ENCODE peak calls at places on chromosome 18, in six cellular contexts. One of them, this sample, is unnamed.

GRCh38 chr18:43587538-43588153 is 310.4 kb upstream of the SYT4 start:
- DNase-seq in ovary: no peak
- DNase-seq in PC-3: peak; percentile 34
- DNase-seq in hepatocyte: peak; percentile 61
- DNase-seq in endothelial cell of umbilical vein: peak; percentile 43
- DNase-seq in right cardiac atrium: no peak
- DNase-seq in this sample: peak; percentile 37

GRCh38 chr18:11752116-11752911 is 63.2 kb downstream of the GNAL start:
- DNase-seq in ovary: no peak
- DNase-seq in endothelial cell of umbilical vein: no peak
- DNase-seq in right cardiac atrium: no peak
- DNase-seq in hepatocyte: peak; percentile 41
- DNase-seq in PC-3: peak; percentile 41
- DNase-seq in this sample: no peak

GRCh38 chr18:45066210-45066609 is 385.5 kb downstream of the SETBP1 start:
- DNase-seq in ovary: no peak
- DNase-seq in right cardiac atrium: no peak
- DNase-seq in PC-3: no peak
- DNase-seq in hepatocyte: no peak
- DNase-seq in endothelial cell of umbilical vein: no peak
- DNase-seq in this sample: no peak

GRCh38 chr18:24659837-24660720 is 199.6 kb downstream of the HRH4 start:
- DNase-seq in PC-3: no peak
- DNase-seq in hepatocyte: no peak
- DNase-seq in ovary: peak; percentile 42
- DNase-seq in endothelial cell of umbilical vein: peak; percentile 33
- DNase-seq in right cardiac atrium: peak; percentile 80
- DNase-seq in this sample: peak; percentile 33

GRCh38 chr18:59460060-59460395 is 101.0 kb upstream of the LMAN1 start:
- DNase-seq in ovary: no peak
- DNase-seq in endothelial cell of umbilical vein: no peak
- DNase-seq in right cardiac atrium: no peak
- DNase-seq in PC-3: no peak
- DNase-seq in hepatocyte: no peak
- DNase-seq in this sample: no peak

GRCh38 chr18:11710578-11710977 is 21.5 kb downstream of the GNAL start:
- DNase-seq in ovary: no peak
- DNase-seq in hepatocyte: no peak
- DNase-seq in endothelial cell of umbilical vein: no peak
- DNase-seq in right cardiac atrium: no peak
- DNase-seq in PC-3: no peak
- DNase-seq in this sample: no peak

GRCh38 chr18:70491734-70492348 is 203.0 kb downstream of the SOCS6 start:
- DNase-seq in PC-3: peak; percentile 80
- DNase-seq in ovary: no peak
- DNase-seq in endothelial cell of umbilical vein: peak; percentile 47
- DNase-seq in hepatocyte: peak; percentile 67
- DNase-seq in right cardiac atrium: no peak
- DNase-seq in this sample: peak; percentile 67

GRCh38 chr18:68220458-68220857 is 494.4 kb downstream of the TMX3 start:
- DNase-seq in right cardiac atrium: no peak
- DNase-seq in ovary: no peak
- DNase-seq in hepatocyte: no peak
- DNase-seq in endothelial cell of umbilical vein: no peak
- DNase-seq in PC-3: no peak
- DNase-seq in this sample: no peak

GRCh38 chr18:29181151-29181901 is 1004.4 kb upstream of the CDH2 start:
- DNase-seq in right cardiac atrium: no peak
- DNase-seq in ovary: no peak
- DNase-seq in endothelial cell of umbilical vein: peak; percentile 71
- DNase-seq in hepatocyte: peak; percentile 51
- DNase-seq in PC-3: peak; percentile 78
- DNase-seq in this sample: peak; percentile 1

GRCh38 chr18:29840101-29840500 is 1202.4 kb downstream of the DSC3 start:
- DNase-seq in ovary: no peak
- DNase-seq in right cardiac atrium: no peak
- DNase-seq in endothelial cell of umbilical vein: no peak
- DNase-seq in PC-3: peak; percentile 79
- DNase-seq in hepatocyte: peak; percentile 23
- DNase-seq in this sample: no peak

GRCh38 chr18:12750076-12750707 is 47.4 kb downstream of the PSMG2 start:
- DNase-seq in hepatocyte: no peak
- DNase-seq in endothelial cell of umbilical vein: no peak
- DNase-seq in PC-3: no peak
- DNase-seq in right cardiac atrium: no peak
- DNase-seq in ovary: no peak
- DNase-seq in this sample: no peak

GRCh38 chr18:77597726-77598125 is 348.1 kb downstream of the GALR1 start:
- DNase-seq in hepatocyte: no peak
- DNase-seq in ovary: no peak
- DNase-seq in right cardiac atrium: no peak
- DNase-seq in endothelial cell of umbilical vein: no peak
- DNase-seq in PC-3: no peak
- DNase-seq in this sample: no peak
- H3K4me3 ChIP-seq in hepatocyte: no peak overlapping the region
- H3K4me3 ChIP-seq in ovary: no peak overlapping the region
- H3K4me3 ChIP-seq in right cardiac atrium: no peak overlapping the region
- H3K4me3 ChIP-seq in endothelial cell of umbilical vein: no peak overlapping the region
- H3K4me3 ChIP-seq in PC-3: no peak overlapping the region
- H3K4me3 ChIP-seq in this sample: no peak overlapping the region

GRCh38 chr18:48922203-48922800 is 28.5 kb downstream of the SMAD7 start:
- DNase-seq in ovary: no peak
- DNase-seq in hepatocyte: no peak
- DNase-seq in right cardiac atrium: no peak
- DNase-seq in PC-3: no peak
- DNase-seq in endothelial cell of umbilical vein: no peak
- DNase-seq in this sample: no peak

GRCh38 chr18:48919547-48919946 is 31.2 kb downstream of the SMAD7 start:
- DNase-seq in hepatocyte: no peak
- DNase-seq in PC-3: no peak
- DNase-seq in right cardiac atrium: no peak
- DNase-seq in ovary: no peak
- DNase-seq in endothelial cell of umbilical vein: no peak
- DNase-seq in this sample: no peak

GRCh38 chr18:48921305-48922202 is 29.2 kb downstream of the SMAD7 start:
- DNase-seq in hepatocyte: no peak
- DNase-seq in endothelial cell of umbilical vein: no peak
- DNase-seq in PC-3: no peak
- DNase-seq in right cardiac atrium: peak; percentile 70
- DNase-seq in ovary: no peak
- DNase-seq in this sample: no peak

GRCh38 chr18:48918660-48919415 is 31.9 kb downstream of the SMAD7 start:
- DNase-seq in right cardiac atrium: peak; percentile 52
- DNase-seq in endothelial cell of umbilical vein: no peak
- DNase-seq in ovary: no peak
- DNase-seq in hepatocyte: peak; percentile 12
- DNase-seq in PC-3: no peak
- DNase-seq in this sample: no peak

DNA sequence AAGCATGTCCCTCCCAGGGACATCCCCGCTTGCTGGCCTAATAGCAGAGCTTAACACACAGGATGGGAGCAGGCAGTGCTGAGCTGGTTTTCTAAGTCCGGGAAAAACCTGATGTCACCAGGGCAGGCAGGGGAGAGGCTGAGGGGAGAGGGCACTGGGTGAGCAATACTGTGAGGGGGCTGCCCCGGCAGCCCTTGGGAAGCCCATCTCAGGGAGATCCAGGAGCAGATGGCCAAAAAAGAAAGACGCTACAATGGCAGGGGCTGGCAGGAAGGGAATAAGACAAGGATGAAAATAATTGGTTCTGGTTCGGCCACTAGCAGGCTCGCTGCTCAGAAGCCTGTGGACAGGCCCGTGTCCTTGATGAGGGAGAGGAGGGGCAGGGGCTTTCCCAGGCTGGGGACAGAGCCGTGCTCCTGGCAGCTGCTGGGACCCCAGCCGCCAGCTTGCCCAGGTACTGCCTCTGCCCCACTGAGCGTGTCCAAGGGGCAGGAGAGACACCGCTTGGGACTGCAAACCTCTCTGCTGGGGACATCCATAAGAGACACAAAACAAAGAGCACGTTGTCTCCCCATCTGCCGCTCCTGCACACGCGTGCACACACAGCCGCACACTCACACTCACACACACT is 30.2 kb downstream of the SMAD7 start:
- DNase-seq in ovary: no peak
- DNase-seq in PC-3: no peak
- DNase-seq in right cardiac atrium: peak; percentile 66
- DNase-seq in endothelial cell of umbilical vein: no peak
- DNase-seq in hepatocyte: peak; percentile 10
- DNase-seq in this sample: no peak
- H3K4me1 ChIP-seq in ovary: peaks cover 31% of the 10 kb centered on the region
- H3K4me1 ChIP-seq in PC-3: peaks cover 14% of the 10 kb centered on the region
- H3K4me1 ChIP-seq in right cardiac atrium: peaks cover 38% of the 10 kb centered on the region
- H3K4me1 ChIP-seq in endothelial cell of umbilical vein: peaks cover 31% of the 10 kb centered on the region
- H3K4me1 ChIP-seq in hepatocyte: peaks cover 40% of the 10 kb centered on the region
- H3K4me1 ChIP-seq in this sample: peaks cover 17% of the 10 kb centered on the region

GRCh38 chr18:419542-420175 is 80.8 kb downstream of the COLEC12 start:
- DNase-seq in right cardiac atrium: no peak
- DNase-seq in PC-3: no peak
- DNase-seq in ovary: no peak
- DNase-seq in hepatocyte: no peak
- DNase-seq in endothelial cell of umbilical vein: no peak
- DNase-seq in this sample: no peak
- H3K4me3 ChIP-seq in right cardiac atrium: no peak overlapping the region
- H3K4me3 ChIP-seq in PC-3: no peak overlapping the region
- H3K4me3 ChIP-seq in ovary: no peak overlapping the region
- H3K4me3 ChIP-seq in hepatocyte: no peak overlapping the region
- H3K4me3 ChIP-seq in endothelial cell of umbilical vein: no peak overlapping the region
- H3K4me3 ChIP-seq in this sample: no peak overlapping the region

DNA sequence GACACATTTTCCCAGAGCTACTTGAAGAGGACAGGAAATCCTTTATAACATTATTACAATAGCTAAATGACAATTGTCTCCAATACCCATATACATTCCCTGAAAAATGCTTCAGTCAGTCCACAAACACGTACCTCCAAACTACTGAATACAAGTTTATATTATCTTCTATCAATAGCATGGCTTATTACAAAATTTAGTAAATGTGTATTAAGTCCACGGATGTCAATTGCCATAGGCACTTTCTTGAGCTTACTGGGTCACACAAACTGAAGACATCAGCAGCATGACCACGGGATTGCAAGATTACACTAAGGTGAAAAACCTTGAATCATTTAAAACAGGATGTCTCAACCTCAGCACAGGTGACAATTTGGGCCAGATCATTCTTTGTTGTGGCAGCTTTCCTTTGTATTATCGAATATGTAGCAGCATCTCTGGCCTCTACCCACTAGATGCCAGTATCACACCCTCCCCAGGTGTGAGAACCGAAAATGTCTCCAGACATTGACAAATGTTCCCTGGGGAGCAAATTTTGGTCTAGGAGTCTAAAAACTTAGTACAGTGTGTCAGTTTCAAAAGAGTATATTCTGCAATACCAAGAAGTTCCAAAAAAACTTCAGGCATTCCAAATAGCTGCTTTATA is 1.4 kb downstream of the MBD2 start:
- DNase-seq in hepatocyte: peak; percentile 26
- DNase-seq in endothelial cell of umbilical vein: no peak
- DNase-seq in right cardiac atrium: no peak
- DNase-seq in ovary: no peak
- DNase-seq in PC-3: no peak
- DNase-seq in this sample: peak; percentile 39
- H3K4me1 ChIP-seq in hepatocyte: peaks cover 17% of the 10 kb centered on the region
- H3K4me1 ChIP-seq in endothelial cell of umbilical vein: peaks cover 23% of the 10 kb centered on the region
- H3K4me1 ChIP-seq in right cardiac atrium: no peaks in the 10 kb centered on the region
- H3K4me1 ChIP-seq in ovary: peaks cover 5% of the 10 kb centered on the region
- H3K4me1 ChIP-seq in PC-3: peaks cover 23% of the 10 kb centered on the region
- H3K4me1 ChIP-seq in this sample: peaks cover 5% of the 10 kb centered on the region

GRCh38 chr18:40582105-40582504 is 1372.9 kb upstream of the PIK3C3 start:
- DNase-seq in endothelial cell of umbilical vein: no peak
- DNase-seq in right cardiac atrium: no peak
- DNase-seq in ovary: no peak
- DNase-seq in PC-3: no peak
- DNase-seq in hepatocyte: no peak
- DNase-seq in this sample: no peak
- H3K4me3 ChIP-seq in endothelial cell of umbilical vein: no peak overlapping the region
- H3K4me3 ChIP-seq in right cardiac atrium: no peak overlapping the region
- H3K4me3 ChIP-seq in ovary: no peak overlapping the region
- H3K4me3 ChIP-seq in PC-3: no peak overlapping the region
- H3K4me3 ChIP-seq in hepatocyte: no peak overlapping the region
- H3K4me3 ChIP-seq in this sample: no peak overlapping the region

DNA sequence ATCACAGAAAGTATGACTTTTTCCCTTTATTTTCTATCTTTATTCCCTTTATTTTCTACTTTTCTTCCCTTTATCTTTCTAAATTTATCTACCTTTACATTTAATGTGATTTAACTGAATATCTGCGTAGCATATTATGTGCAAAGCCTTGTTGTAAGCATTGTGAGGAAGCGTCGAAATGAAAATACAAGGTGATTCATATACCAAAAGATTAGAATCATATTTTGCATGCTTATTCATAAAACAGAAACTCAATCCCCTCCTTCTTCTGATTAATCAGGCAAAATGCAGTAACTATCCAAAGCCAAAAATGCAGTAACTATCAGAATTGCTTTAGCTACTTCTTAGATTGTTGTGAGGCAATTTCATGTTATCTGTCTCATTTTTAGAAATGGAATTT is 393.0 kb downstream of the CDH19 start:
- DNase-seq in endothelial cell of umbilical vein: no peak
- DNase-seq in right cardiac atrium: no peak
- DNase-seq in ovary: no peak
- DNase-seq in hepatocyte: no peak
- DNase-seq in PC-3: peak; percentile 32
- DNase-seq in this sample: no peak
- H3K4me1 ChIP-seq in endothelial cell of umbilical vein: no peaks in the 10 kb centered on the region
- H3K4me1 ChIP-seq in right cardiac atrium: no peaks in the 10 kb centered on the region
- H3K4me1 ChIP-seq in ovary: no peaks in the 10 kb centered on the region
- H3K4me1 ChIP-seq in hepatocyte: no peaks in the 10 kb centered on the region
- H3K4me1 ChIP-seq in PC-3: no peaks in the 10 kb centered on the region
- H3K4me1 ChIP-seq in this sample: no peaks in the 10 kb centered on the region

GRCh38 chr18:4252840-4253239 is 202.3 kb downstream of the DLGAP1 start:
- DNase-seq in ovary: no peak
- DNase-seq in hepatocyte: no peak
- DNase-seq in right cardiac atrium: no peak
- DNase-seq in PC-3: no peak
- DNase-seq in endothelial cell of umbilical vein: no peak
- DNase-seq in this sample: no peak

GRCh38 chr18:4251873-4252272 is 203.2 kb downstream of the DLGAP1 start:
- DNase-seq in ovary: no peak
- DNase-seq in right cardiac atrium: no peak
- DNase-seq in PC-3: no peak
- DNase-seq in hepatocyte: no peak
- DNase-seq in endothelial cell of umbilical vein: no peak
- DNase-seq in this sample: no peak

GRCh38 chr18:4250141-4250540 is 205.0 kb downstream of the DLGAP1 start:
- DNase-seq in right cardiac atrium: no peak
- DNase-seq in endothelial cell of umbilical vein: no peak
- DNase-seq in hepatocyte: no peak
- DNase-seq in PC-3: no peak
- DNase-seq in ovary: no peak
- DNase-seq in this sample: no peak

GRCh38 chr18:4256786-4257417 is 198.2 kb downstream of the DLGAP1 start:
- DNase-seq in PC-3: no peak
- DNase-seq in endothelial cell of umbilical vein: no peak
- DNase-seq in right cardiac atrium: no peak
- DNase-seq in ovary: no peak
- DNase-seq in hepatocyte: no peak
- DNase-seq in this sample: no peak

DNA sequence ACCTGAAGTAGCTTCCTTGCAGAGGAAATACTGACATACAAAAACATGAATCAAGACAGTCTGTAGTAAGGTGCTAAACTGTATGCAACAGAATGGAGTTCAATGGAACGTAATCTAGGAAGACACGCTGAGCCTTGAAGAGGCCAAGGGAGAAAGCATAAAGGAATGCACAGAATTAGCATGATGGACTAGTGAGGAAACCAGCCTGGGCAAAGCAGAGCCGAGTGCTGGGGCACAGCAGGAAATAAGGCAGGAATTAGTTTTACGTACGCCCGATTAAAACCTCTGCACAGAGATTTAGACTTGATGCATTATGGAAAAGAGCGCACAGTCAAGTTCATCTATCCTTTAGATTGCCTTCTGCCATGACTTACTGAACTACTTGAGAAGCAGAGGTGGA is 200.3 kb downstream of the DLGAP1 start:
- DNase-seq in endothelial cell of umbilical vein: no peak
- DNase-seq in PC-3: no peak
- DNase-seq in ovary: no peak
- DNase-seq in right cardiac atrium: no peak
- DNase-seq in hepatocyte: no peak
- DNase-seq in this sample: no peak
- H3K4me3 ChIP-seq in endothelial cell of umbilical vein: no peak overlapping the region
- H3K4me3 ChIP-seq in PC-3: no peak overlapping the region
- H3K4me3 ChIP-seq in ovary: no peak overlapping the region
- H3K4me3 ChIP-seq in right cardiac atrium: no peak overlapping the region
- H3K4me3 ChIP-seq in hepatocyte: no peak overlapping the region
- H3K4me3 ChIP-seq in this sample: no peak overlapping the region

This sample was measured in small intestine.